ENCODE peak calls at places on chromosomes 5 and 9, in six cellular contexts. K, P, L, N, I and E are unnamed samples.

GRCh38 chr5:77006124-77006523 is 24.1 kb upstream of the AGGF1 start:
- DNase-seq in N (no peak), K (no peak), I (no peak), L (no peak), P (no peak), E (no peak)

GRCh38 chr5:76524101-76524835 is 98.9 kb downstream of the F2RL2 start:
- DNase-seq in P (no peak), L (no peak), I (no peak), N (no peak), K (no peak), E (no peak)

GRCh38 chr5:76245571-76245970 is 157.5 kb upstream of the IQGAP2 start:
- DNase-seq in P (no peak), N (no peak), K (no peak), I (no peak), L (no peak), E (no peak)

GRCh38 chr5:116494784-116495480 is 79.7 kb downstream of the SEMA6A start:
- DNase-seq in K (no peak), P (no peak), I (no peak), N (no peak), L (no peak), E (no peak)

GRCh38 chr9:121783126-121783522 is 131.7 kb downstream of the DAB2IP start:
- DNase-seq in I (no peak), L (no peak), P (no peak), K (no peak), N (no peak), E (no peak)

GRCh38 chr5:77390795-77391194 is 101.3 kb downstream of the WDR41 start:
- DNase-seq in L (no peak), I (no peak), N (no peak), K (no peak), P (peak; percentile 8), E (no peak)

GRCh38 chr5:14160116-14160515 is 17.0 kb downstream of the TRIO start:
- DNase-seq in L (no peak), K (no peak), P (no peak), N (no peak), I (no peak), E (no peak)

GRCh38 chr5:81579525-81579924 is 171.4 kb downstream of the SSBP2 start:
- DNase-seq in L (no peak), N (no peak), I (no peak), K (no peak), P (no peak), E (no peak)

GRCh38 chr9:83062653-83063527 is at the start of gene RASEF:
- DNase-seq in L (peak; percentile 82), P (no peak), I (peak; percentile 77), N (no peak), K (no peak), E (no peak)

GRCh38 chr9:38422555-38423245 is 1.6 kb downstream of the IGFBPL1 start:
- DNase-seq in I (no peak), P (no peak), N (no peak), K (no peak), L (no peak), E (no peak)

GRCh38 chr5:2921176-2921575 is 169.7 kb upstream of the IRX2 start:
- DNase-seq in P (no peak), L (no peak), K (no peak), N (no peak), I (no peak), E (no peak)

GRCh38 chr5:136619556-136619955 is 254.2 kb upstream of the TRPC7 start:
- DNase-seq in K (no peak), P (no peak), I (no peak), N (no peak), L (no peak), E (no peak)

GRCh38 chr5:127406326-127407121 is 110.9 kb upstream of the PRRC1 start:
- DNase-seq in N (no peak), I (no peak), K (no peak), L (no peak), P (no peak), E (no peak)
- H3K27ac ChIP-seq in N (peak overlapping the region; percentile 82), I (no peak overlapping the region), K (no peak overlapping the region), L (no peak overlapping the region), P (no peak overlapping the region), E (no peak overlapping the region)

GRCh38 chr9:14546693-14547092 is 146.5 kb downstream of the ZDHHC21 start:
- DNase-seq in N (no peak), I (no peak), K (no peak), P (no peak), L (no peak), E (no peak)
- H3K27ac ChIP-seq in N (no peak overlapping the region), I (no peak overlapping the region), K (no peak overlapping the region), P (no peak overlapping the region), L (no peak overlapping the region), E (no peak overlapping the region)

GRCh38 chr5:68845121-68845520 is 248.7 kb upstream of the SLC30A5 start:
- DNase-seq in K (no peak), L (no peak), P (no peak), I (no peak), N (no peak), E (no peak)
- H3K27ac ChIP-seq in K (no peak overlapping the region), L (no peak overlapping the region), P (no peak overlapping the region), I (no peak overlapping the region), N (no peak overlapping the region), E (no peak overlapping the region)

GRCh38 chr5:132445930-132446329 is 44.6 kb downstream of the IRF1 start:
- DNase-seq in L (no peak), N (no peak), K (no peak), P (no peak), I (no peak), E (no peak)

GRCh38 chr5:132444061-132444460 is 46.5 kb downstream of the IRF1 start:
- DNase-seq in I (no peak), L (no peak), K (no peak), N (no peak), P (no peak), E (no peak)

GRCh38 chr5:132444841-132445639 is 45.5 kb downstream of the IRF1 start:
- DNase-seq in I (no peak), P (no peak), K (no peak), L (no peak), N (no peak), E (no peak)

GRCh38 chr5:132446621-132447020 is 44.0 kb downstream of the IRF1 start:
- DNase-seq in K (no peak), I (peak; percentile 66), L (no peak), N (no peak), P (no peak), E (no peak)

GRCh38 chr5:132445640-132445923 is 45.0 kb downstream of the IRF1 start:
- DNase-seq in I (no peak), L (no peak), K (no peak), N (no peak), P (no peak), E (no peak)
- H3K27ac ChIP-seq in I (no peak overlapping the region), L (peak overlapping the region; percentile 52), K (no peak overlapping the region), N (no peak overlapping the region), P (no peak overlapping the region), E (no peak overlapping the region)

GRCh38 chr9:134209731-134210311 is 45.5 kb upstream of the RNU6ATAC start:
- DNase-seq in L (no peak), N (no peak), K (no peak), P (no peak), I (no peak), E (no peak)
- H3K27ac ChIP-seq in L (no peak overlapping the region), N (peak overlapping the region; percentile 59), K (no peak overlapping the region), P (no peak overlapping the region), I (no peak overlapping the region), E (no peak overlapping the region)

GRCh38 chr5:148474025-148474511 is 90.3 kb downstream of the FBXO38 start:
- DNase-seq in L (no peak), N (no peak), P (no peak), K (no peak), I (no peak), E (no peak)

GRCh38 chr5:148482196-148482595 is 98.4 kb downstream of the FBXO38 start:
- DNase-seq in N (no peak), I (no peak), P (no peak), L (no peak), K (no peak), E (no peak)

GRCh38 chr5:148471379-148471778 is 87.6 kb downstream of the FBXO38 start:
- DNase-seq in I (no peak), K (no peak), L (no peak), N (no peak), P (no peak), E (no peak)

GRCh38 chr5:148477429-148477828 is 93.7 kb downstream of the FBXO38 start:
- DNase-seq in L (no peak), I (no peak), P (no peak), K (no peak), N (no peak), E (no peak)

GRCh38 chr5:148476302-148476701 is 92.5 kb downstream of the FBXO38 start:
- DNase-seq in N (no peak), K (no peak), P (no peak), I (no peak), L (no peak), E (no peak)
- H3K27ac ChIP-seq in N (no peak overlapping the region), K (no peak overlapping the region), P (no peak overlapping the region), I (no peak overlapping the region), L (no peak overlapping the region), E (no peak overlapping the region)

GRCh38 chr9:133346021-133346713 is 1.8 kb downstream of the MED22 start:
- DNase-seq in I (no peak), N (no peak), K (no peak), P (no peak), L (no peak), E (no peak)
- H3K27ac ChIP-seq in I (peak overlapping the region; percentile 87), N (no peak overlapping the region), K (no peak overlapping the region), P (no peak overlapping the region), L (no peak overlapping the region), E (no peak overlapping the region)

DNA sequence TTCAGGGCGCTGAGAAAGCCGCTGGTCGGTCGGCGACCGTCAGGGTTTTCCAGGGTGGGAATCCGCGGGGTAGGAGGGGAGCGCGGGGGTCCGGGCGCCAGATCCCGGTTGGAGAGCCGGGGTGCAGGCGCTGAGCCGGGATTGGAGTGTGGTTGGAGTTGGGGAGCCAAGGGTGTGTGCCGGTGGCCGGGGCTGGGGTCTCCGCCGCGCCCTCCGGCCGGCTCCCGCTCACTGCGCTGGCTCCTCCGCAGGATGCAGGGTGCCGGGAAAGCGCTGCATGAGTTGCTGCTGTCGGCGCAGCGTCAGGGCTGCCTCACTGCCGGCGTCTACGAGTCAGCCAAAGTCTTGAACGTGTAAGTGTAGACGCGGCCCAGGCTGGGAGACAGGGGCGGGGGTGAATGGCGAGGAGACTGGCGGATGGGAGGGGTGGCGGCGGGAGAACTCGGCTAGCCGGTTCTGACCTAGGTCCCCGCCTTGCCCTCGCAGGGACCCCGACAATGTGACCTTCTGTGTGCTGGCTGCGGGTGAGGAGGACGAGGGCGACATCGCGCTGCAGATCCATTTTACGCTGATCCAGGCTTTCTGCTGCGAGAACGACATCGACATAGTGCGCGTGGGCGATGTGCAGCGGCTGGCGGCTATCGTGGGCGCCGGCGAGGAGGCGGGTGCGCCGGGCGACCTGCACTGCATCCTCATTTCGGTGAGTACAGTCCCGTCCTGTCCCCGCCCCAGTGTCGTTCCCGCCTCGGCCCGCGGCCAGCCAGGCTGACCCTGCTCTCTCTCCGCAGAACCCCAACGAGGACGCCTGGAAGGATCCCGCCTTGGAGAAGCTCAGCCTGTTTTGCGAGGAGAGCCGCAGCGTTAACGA is 603 bp downstream of the GADD45G start:
- DNase-seq in K (peak; percentile 59), L (peak; percentile 72), N (peak; percentile 67), I (peak; percentile 79), P (no peak), E (peak; percentile 73)
- H3K27ac ChIP-seq in K (peak overlapping the region; percentile 57), L (peak overlapping the region; percentile 94), N (peak overlapping the region; percentile 88), I (peak overlapping the region; percentile 77), P (no peak overlapping the region), E (peak overlapping the region; percentile 82)

DNA sequence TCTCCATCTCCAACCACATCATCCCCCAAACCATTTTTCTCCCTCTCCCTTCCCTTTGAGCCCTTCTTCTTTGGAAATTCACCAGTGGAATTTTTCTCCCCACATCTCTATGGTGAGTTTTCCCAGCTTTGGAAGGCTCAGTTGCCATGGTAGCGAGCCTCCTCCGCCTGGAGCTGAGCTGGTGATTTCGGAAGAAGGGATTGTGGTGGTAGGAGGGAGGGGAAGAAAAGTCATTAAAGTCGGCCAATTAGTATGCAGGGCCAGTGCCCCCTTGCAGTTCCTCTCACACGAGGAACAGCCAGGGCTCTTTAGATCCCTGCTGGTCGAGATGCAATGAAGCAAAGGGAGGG is 322.0 kb downstream of the NTRK2 start:
- DNase-seq in P (no peak), N (peak; percentile 87), L (no peak), K (no peak), I (no peak), E (peak; percentile 22)
- H3K27ac ChIP-seq in P (no peak overlapping the region), N (peak overlapping the region; percentile 95), L (no peak overlapping the region), K (no peak overlapping the region), I (no peak overlapping the region), E (peak overlapping the region; percentile 88)